ENCODE peak calls at places on chromosomes 1 and 21, in ten cellular contexts. Y, I, K, G, W, X, O, F, U and D are unnamed samples.

GRCh38 chr21:40765771-40766170 is 81.2 kb downstream of the DSCAM start:
- DNase-seq in Y (no peak), I (no peak), K (no peak), G (no peak), W (no peak), X (no peak), O (peak), F (no peak), U (peak), D (peak)

GRCh38 chr1:247440001-247440620 is 17.8 kb downstream of the OR2B11 start:
- DNase-seq in Y (no peak), I (no peak), K (no peak), G (no peak), W (no peak), X (no peak), O (no peak), F (no peak), U (no peak), D (no peak)

GRCh38 chr1:67588186-67588865 is 96.7 kb upstream of the GADD45A start:
- DNase-seq in Y (no peak), I (no peak), K (no peak), G (no peak), W (no peak), X (no peak), O (no peak), F (no peak), U (no peak), D (no peak)

GRCh38 chr1:77900687-77901293 is 12.4 kb downstream of the NEXN start:
- DNase-seq in Y (peak), I (peak), K (peak), G (no peak), W (peak), X (peak), O (peak), F (peak), U (peak), D (no peak)

GRCh38 chr1:66535149-66535548 is 1.2 kb downstream of the SGIP1 start:
- DNase-seq in Y (no peak), I (no peak), K (no peak), G (no peak), W (no peak), X (no peak), O (no peak), F (no peak), U (no peak), D (no peak)

GRCh38 chr1:179077396-179077795 is 4.5 kb upstream of the TOR3A start:
- DNase-seq in Y (peak), I (no peak), K (no peak), G (no peak), W (peak), X (no peak), O (no peak), F (peak), U (no peak), D (no peak)

GRCh38 chr1:205447457-205448415 is 8.1 kb downstream of the BLACAT1 start:
- DNase-seq in Y (peak), I (no peak), K (no peak), G (no peak), W (no peak), X (no peak), O (no peak), F (no peak), U (no peak), D (no peak)

GRCh38 chr1:53381790-53382401 is 54.0 kb upstream of the LRP8 start:
- DNase-seq in Y (peak), I (no peak), K (no peak), G (no peak), W (peak), X (no peak), O (no peak), F (peak), U (no peak), D (no peak)

GRCh38 chr1:3684031-3684430 is 31.7 kb downstream of the TP73 start:
- DNase-seq in Y (no peak), I (no peak), K (no peak), G (no peak), W (peak), X (no peak), O (no peak), F (no peak), U (no peak), D (no peak)

GRCh38 chr1:93979718-93980319 is 70.6 kb upstream of the GCLM start:
- DNase-seq in Y (peak), I (no peak), K (no peak), G (no peak), W (no peak), X (no peak), O (no peak), F (peak), U (no peak), D (no peak)

GRCh38 chr21:20627594-20627993 is 370.6 kb upstream of the NCAM2 start:
- DNase-seq in Y (no peak), I (no peak), K (no peak), G (no peak), W (no peak), X (no peak), O (no peak), F (no peak), U (no peak), D (no peak)

GRCh38 chr1:84077476-84078107 is 66.5 kb upstream of the PRKACB start:
- DNase-seq in Y (peak), I (peak), K (peak), G (peak), W (peak), X (peak), O (peak), F (peak), U (peak), D (peak)

GRCh38 chr1:9218917-9219316 is 15.7 kb upstream of the H6PD start:
- DNase-seq in Y (no peak), I (no peak), K (no peak), G (no peak), W (no peak), X (no peak), O (no peak), F (no peak), U (no peak), D (no peak)

GRCh38 chr1:195122497-195122896 is 1485.7 kb downstream of the KCNT2 start:
- DNase-seq in Y (no peak), I (no peak), K (no peak), G (no peak), W (no peak), X (no peak), O (no peak), F (no peak), U (no peak), D (no peak)

GRCh38 chr1:113759341-113760101 is at the start of gene PHTF1:
- DNase-seq in Y (peak), I (peak), K (peak), G (peak), W (peak), X (peak), O (peak), F (peak), U (peak), D (peak)

GRCh38 chr1:162943627-162944026 is 82.7 kb upstream of the CCDC190 start:
- DNase-seq in Y (no peak), I (no peak), K (no peak), G (no peak), W (no peak), X (no peak), O (no peak), F (peak), U (no peak), D (no peak)

GRCh38 chr1:241677171-241677570 is 25.1 kb downstream of the WDR64 start:
- DNase-seq in Y (no peak), I (peak), K (no peak), G (no peak), W (no peak), X (no peak), O (no peak), F (no peak), U (no peak), D (no peak)

GRCh38 chr1:15406911-15407559 is 2.7 kb upstream of the EFHD2 start:
- DNase-seq in Y (peak), I (no peak), K (no peak), G (no peak), W (peak), X (no peak), O (no peak), F (peak), U (no peak), D (no peak)

GRCh38 chr1:178749581-178750166 is 24.6 kb downstream of the RALGPS2 start:
- DNase-seq in Y (no peak), I (no peak), K (no peak), G (no peak), W (peak), X (no peak), O (no peak), F (no peak), U (no peak), D (no peak)

GRCh38 chr21:46050651-46051378 is 47.1 kb upstream of the COL6A2 start:
- DNase-seq in Y (no peak), I (no peak), K (no peak), G (peak), W (no peak), X (no peak), O (no peak), F (no peak), U (no peak), D (no peak)

GRCh38 chr1:112465122-112465521 is 43.6 kb upstream of the WNT2B start:
- DNase-seq in Y (no peak), I (no peak), K (no peak), G (no peak), W (peak), X (no peak), O (no peak), F (peak), U (no peak), D (no peak)

GRCh38 chr1:64608015-64608650 is 136.7 kb upstream of the RAVER2 start:
- DNase-seq in Y (no peak), I (no peak), K (no peak), G (no peak), W (no peak), X (peak), O (no peak), F (no peak), U (no peak), D (no peak)

GRCh38 chr1:35855016-35855700 is 27.9 kb upstream of the AGO1 start:
- DNase-seq in Y (no peak), I (peak), K (no peak), G (no peak), W (no peak), X (no peak), O (no peak), F (no peak), U (no peak), D (no peak)